ENCODE peak calls at places on chromosomes 4 and X, in ten cellular contexts. M, P, S, N, W, G, D, E, Q and X are unnamed samples.

GRCh38 chr4:110515676-110516075 is 39.7 kb downstream of the ENPEP start:
- DNase-seq in M (no peak), P (no peak), S (no peak), N (no peak), W (no peak), G (peak; percentile 51), D (no peak), E (no peak), Q (peak; percentile 33), X (peak; percentile 47)

GRCh38 chrX:46967547-46967946 is 55.3 kb downstream of the JADE3 start:
- DNase-seq in M (no peak), P (no peak), S (no peak), N (no peak), W (no peak), G (no peak), D (no peak), E (peak; percentile 82), Q (no peak), X (peak; percentile 3)

GRCh38 chrX:108167211-108167872 is 75.8 kb downstream of the ATG4A start:
- DNase-seq in M (no peak), P (no peak), S (no peak), N (no peak), W (no peak), G (peak; percentile 76), D (no peak), E (no peak), Q (no peak), X (peak; percentile 65)

GRCh38 chr4:73446336-73446938 is 10.4 kb downstream of the AFP start:
- DNase-seq in M (no peak), P (no peak), S (no peak), N (no peak), W (peak; percentile 19), G (peak; percentile 79), D (peak; percentile 20), E (peak; percentile 69), Q (peak; percentile 75), X (peak; percentile 67)

GRCh38 chr4:26238426-26238781 is 82.4 kb upstream of the RBPJ start:
- DNase-seq in M (no peak), P (no peak), S (no peak), N (no peak), W (no peak), G (no peak), D (no peak), E (no peak), Q (no peak), X (no peak)

GRCh38 chr4:1593458-1593857 is 90.7 kb downstream of the FAM53A start:
- DNase-seq in M (no peak), P (no peak), S (no peak), N (no peak), W (no peak), G (no peak), D (no peak), E (no peak), Q (no peak), X (no peak)

GRCh38 chrX:72621163-72621562 is 48.5 kb upstream of the HDAC8 start:
- DNase-seq in M (no peak), P (no peak), S (no peak), N (no peak), W (no peak), G (no peak), D (no peak), E (no peak), Q (no peak), X (no peak)

GRCh38 chrX:43720961-43721360 is 64.9 kb downstream of the MAOA start:
- DNase-seq in M (no peak), P (no peak), S (no peak), N (no peak), W (no peak), G (no peak), D (no peak), E (no peak), Q (no peak), X (no peak)

GRCh38 chr4:106291678-106292077 is 24.3 kb downstream of the TBCK start:
- DNase-seq in M (no peak), P (no peak), S (no peak), N (no peak), W (no peak), G (no peak), D (no peak), E (no peak), Q (no peak), X (no peak)

GRCh38 chr4:185640809-185641675 is 105.7 kb upstream of the PDLIM3 start:
- DNase-seq in M (no peak), P (peak; percentile 41), S (peak; percentile 12), N (no peak), W (peak; percentile 66), G (peak; percentile 94), D (peak; percentile 48), E (peak; percentile 69), Q (peak; percentile 83), X (peak; percentile 68)

GRCh38 chr4:93897559-93897958 is 69.0 kb downstream of the ATOH1 start:
- DNase-seq in M (no peak), P (no peak), S (no peak), N (no peak), W (no peak), G (peak; percentile 11), D (no peak), E (peak; percentile 16), Q (peak; percentile 42), X (peak; percentile 39)

GRCh38 chr4:77152421-77152820 is 4.6 kb upstream of the CCNG2 start:
- DNase-seq in M (no peak), P (no peak), S (no peak), N (no peak), W (no peak), G (peak; percentile 56), D (peak; percentile 26), E (no peak), Q (no peak), X (no peak)

DNA sequence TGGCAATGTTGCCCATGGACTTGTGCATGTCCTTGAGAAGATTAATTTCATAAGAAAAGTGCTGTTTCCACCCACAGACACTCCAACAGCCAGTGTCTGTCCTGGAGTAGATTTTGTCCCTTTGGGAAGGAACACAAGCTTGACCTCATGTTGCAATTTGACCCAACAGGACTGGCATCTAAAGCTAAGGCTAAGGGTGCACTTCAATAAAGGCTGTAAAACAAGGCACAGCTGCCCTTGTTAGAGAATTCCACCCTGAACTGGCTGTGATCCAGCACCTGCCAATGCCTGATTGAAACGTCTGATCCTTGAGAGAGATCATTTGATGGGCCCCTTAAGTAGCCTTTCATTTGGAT is 56.3 kb downstream of the CD99L2 start:
- DNase-seq in M (no peak), P (no peak), S (no peak), N (no peak), W (no peak), G (no peak), D (no peak), E (no peak), Q (no peak), X (no peak)
- TF ChIP-seq CTCF in M (no peak), P (no peak), S (no peak), N (no peak), W (no peak), G (no peak), D (no peak), E (no peak), Q (no peak), X (no peak)

GRCh38 chrX:48606091-48606490 is 8.8 kb downstream of the WDR13 start:
- DNase-seq in M (no peak), P (no peak), S (no peak), N (no peak), W (no peak), G (no peak), D (no peak), E (no peak), Q (no peak), X (no peak)
- TF ChIP-seq CTCF in M (no peak), P (no peak), S (no peak), N (no peak), W (no peak), G (peak; percentile 29), D (peak; percentile 22), E (no peak), Q (no peak), X (no peak)

DNA sequence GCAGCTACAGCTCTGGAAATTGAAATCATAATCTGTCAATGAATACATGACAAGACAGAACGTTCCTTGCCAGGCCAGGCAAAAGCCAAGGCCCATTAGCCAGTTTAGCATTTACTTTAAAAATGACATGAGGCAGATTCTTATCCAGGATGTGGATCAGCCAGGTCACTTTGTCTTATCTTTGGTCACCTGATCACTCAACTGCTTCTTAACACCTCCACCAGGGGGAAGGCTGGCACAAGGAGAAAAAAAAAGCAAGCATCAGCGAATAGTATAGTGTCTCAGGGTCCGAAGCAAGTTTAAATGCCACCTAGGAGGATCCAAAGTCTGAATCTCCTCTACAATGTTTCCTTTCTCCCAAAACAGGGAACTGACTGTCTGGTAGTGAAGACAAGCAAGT is 18.8 kb downstream of the ATP1B4 start:
- DNase-seq in M (no peak), P (no peak), S (no peak), N (no peak), W (no peak), G (peak; percentile 16), D (no peak), E (peak; percentile 54), Q (peak; percentile 62), X (peak; percentile 68)
- TF ChIP-seq CTCF in M (no peak), P (peak; percentile 30), S (peak; percentile 36), N (no peak), W (peak; percentile 18), G (peak; percentile 37), D (peak; percentile 61), E (peak; percentile 35), Q (peak; percentile 67), X (peak; percentile 42)

GRCh38 chr4:139281212-139281611 is 1.2 kb upstream of the MGARP start:
- DNase-seq in M (no peak), P (no peak), S (no peak), N (no peak), W (no peak), G (peak; percentile 15), D (no peak), E (no peak), Q (no peak), X (peak; percentile 39)
- TF ChIP-seq CTCF in M (no peak), P (peak; percentile 20), S (no peak), N (no peak), W (no peak), G (peak; percentile 39), D (peak; percentile 45), E (no peak), Q (peak; percentile 18), X (peak; percentile 22)